ENCODE peak calls at places on chromosomes 5 and 9, in five cellular contexts. Q is GM23338, H is Panc1, I is SK-N-MC, F is stomach. G is an unnamed sample.

GRCh38 chr5:164504141-164504772 is 998.8 kb downstream of the MAT2B start:
- DNase-seq in H (peak), F (peak), I (peak), Q (peak), G (no peak)

GRCh38 chr5:160441352-160441781 is 19.7 kb downstream of the PTTG1 start:
- DNase-seq in Q (no peak), F (no peak), I (no peak), H (no peak), G (no peak)

GRCh38 chr5:101212942-101213514 is 309.9 kb upstream of the ST8SIA4 start:
- DNase-seq in I (no peak), Q (peak), F (no peak), H (no peak), G (peak)

GRCh38 chr5:57559110-57559635 is 76.6 kb upstream of the ACTBL2 start:
- DNase-seq in Q (no peak), I (no peak), H (no peak), F (no peak), G (no peak)

GRCh38 chr5:174120436-174120835 is 74.9 kb downstream of the NSG2 start:
- DNase-seq in Q (no peak), H (no peak), F (no peak), I (no peak), G (no peak)

GRCh38 chr5:58136416-58136815 is 323.5 kb downstream of the PLK2 start:
- DNase-seq in H (no peak), F (no peak), Q (no peak), I (no peak), G (no peak)

GRCh38 chr5:123720955-123721354 is 209.0 kb downstream of the CSNK1G3 start:
- DNase-seq in H (no peak), Q (no peak), I (no peak), F (no peak), G (no peak)

GRCh38 chr9:105445203-105445881 is 2.5 kb upstream of the FSD1L start:
- DNase-seq in Q (no peak), H (no peak), I (no peak), F (no peak), G (no peak)

GRCh38 chr9:136791466-136792276 is 527 bp downstream of the TMEM141 start:
- DNase-seq in Q (peak), F (peak), H (no peak), I (no peak), G (peak)

GRCh38 chr5:139982157-139982974 is 60.7 kb downstream of the NRG2 start:
- DNase-seq in F (peak), H (no peak), Q (no peak), I (peak), G (no peak)

GRCh38 chr5:935510-936084 is 42.9 kb downstream of the TRIP13 start:
- DNase-seq in F (no peak), I (no peak), Q (no peak), H (no peak), G (no peak)

GRCh38 chr5:79255786-79256557 is 20.0 kb downstream of the JMY start:
- DNase-seq in F (peak), Q (peak), H (no peak), I (no peak), G (no peak)

GRCh38 chr5:62886603-62887315 is 308.1 kb downstream of the LRRC70 start:
- DNase-seq in I (no peak), Q (no peak), H (no peak), F (no peak), G (no peak)

GRCh38 chr9:14652729-14653377 is 40.4 kb downstream of the ZDHHC21 start:
- DNase-seq in H (no peak), F (no peak), Q (peak), I (peak), G (no peak)

GRCh38 chr9:19665146-19665863 is 123.5 kb downstream of the SLC24A2 start:
- DNase-seq in H (no peak), I (no peak), Q (no peak), F (no peak), G (no peak)

GRCh38 chr9:98654247-98654646 is 54.5 kb downstream of the GABBR2 start:
- DNase-seq in I (no peak), F (no peak), Q (no peak), H (no peak), G (no peak)

GRCh38 chr9:76654575-76654974 is 109.7 kb upstream of the PCA3 start:
- DNase-seq in Q (no peak), F (no peak), H (no peak), I (no peak), G (no peak)

GRCh38 chr9:69824497-69825252 is 4.1 kb downstream of the CFAP95 start:
- DNase-seq in Q (no peak), F (no peak), I (no peak), H (no peak), G (no peak)

GRCh38 chr9:121285835-121286687 is 18.1 kb downstream of the GSN start:
- DNase-seq in F (peak), H (no peak), I (no peak), Q (peak), G (peak)

GRCh38 chr9:35703906-35704672 is 14.4 kb upstream of the TPM2 start:
- DNase-seq in H (no peak), I (no peak), F (no peak), Q (no peak), G (no peak)
- TF ChIP-seq POLR2AphosphoS5 in H (no peak), I (no peak), F (no peak), Q (no peak), G (no peak)

DNA sequence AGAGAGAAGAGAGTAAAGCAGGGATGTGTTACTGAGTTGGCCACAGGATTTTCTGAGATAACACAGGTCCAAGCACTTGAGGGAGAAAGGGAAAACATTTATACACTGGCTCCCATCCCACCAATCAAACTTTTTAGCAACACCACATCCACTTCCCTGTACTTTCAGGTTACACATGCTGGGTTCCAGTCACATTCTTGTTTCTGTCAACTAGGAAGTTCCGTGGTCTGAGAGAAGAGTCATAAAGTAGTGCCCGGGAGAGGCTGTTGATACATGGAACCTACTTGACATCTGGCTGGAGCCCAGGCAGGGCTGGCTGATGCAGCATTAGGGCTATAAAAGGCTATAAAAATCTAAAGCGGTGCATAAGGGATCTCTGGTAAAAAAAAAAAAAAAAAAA is 473.9 kb upstream of the COX7C start:
- DNase-seq in I (no peak), H (no peak), Q (no peak), F (no peak), G (no peak)
- TF ChIP-seq POLR2AphosphoS5 in I (no peak), H (no peak), Q (no peak), F (no peak), G (no peak)

DNA sequence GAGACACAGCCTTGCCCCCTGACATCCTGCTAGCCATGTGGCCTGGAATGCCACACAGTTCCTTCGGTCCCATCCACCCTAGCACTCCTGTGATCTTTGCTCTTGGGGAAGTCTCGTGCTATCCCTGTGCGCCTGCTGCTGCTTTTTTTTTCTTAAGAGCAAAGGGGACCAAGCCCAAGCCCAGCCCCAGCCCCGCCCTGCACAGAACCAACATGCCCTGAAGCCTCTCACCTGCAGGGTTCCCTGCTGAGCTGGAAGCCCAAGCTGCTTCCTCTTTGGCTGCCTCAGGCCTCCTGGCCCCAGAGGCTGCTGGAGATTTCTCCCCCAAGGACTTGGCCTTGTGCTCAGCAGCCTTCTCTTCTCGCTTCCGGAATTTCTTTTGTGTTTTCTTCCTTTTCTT is 1.8 kb downstream of the SURF6 start:
- DNase-seq in I (no peak), H (no peak), Q (peak), F (peak), G (no peak)
- TF ChIP-seq POLR2AphosphoS5 in I (no peak), H (no peak), Q (no peak), F (no peak), G (no peak)

GRCh38 chr9:127614961-127615360 is 2.9 kb downstream of the STXBP1 start:
- DNase-seq in H (no peak), Q (no peak), I (no peak), F (no peak), G (peak)

GRCh38 chr9:127608104-127608966 is 3.7 kb upstream of the STXBP1 start:
- DNase-seq in I (no peak), H (no peak), F (peak), Q (peak), G (peak)

GRCh38 chr9:127611796-127612790 is at the start of gene STXBP1:
- DNase-seq in Q (peak), F (peak), I (no peak), H (no peak), G (peak)

GRCh38 chr9:127612993-127613954 is 1.2 kb downstream of the STXBP1 start:
- DNase-seq in Q (peak), H (no peak), F (peak), I (no peak), G (peak)
- TF ChIP-seq POLR2AphosphoS5 in Q (no peak), H (no peak), F (no peak), I (no peak), G (peak)

GRCh38 chr9:36039696-36040095 is 3.0 kb downstream of the RECK start:
- DNase-seq in Q (no peak), H (no peak), F (no peak), I (no peak), G (no peak)
- TF ChIP-seq POLR2AphosphoS5 in Q (no peak), H (no peak), F (no peak), I (no peak), G (no peak)

GRCh38 chr5:108749130-108749861 is 1.6 kb downstream of the FER start:
- DNase-seq in H (no peak), I (no peak), F (no peak), Q (peak), G (no peak)

GRCh38 chr5:108748010-108748353 is 285 bp downstream of the FER start:
- DNase-seq in H (no peak), F (no peak), Q (no peak), I (no peak), G (no peak)

GRCh38 chr5:108743344-108743743 is 4.4 kb upstream of the FER start:
- DNase-seq in H (no peak), F (no peak), Q (peak), I (no peak), G (no peak)

GRCh38 chr5:108748354-108749129 is 845 bp downstream of the FER start:
- DNase-seq in Q (peak), H (peak), F (peak), I (peak), G (peak)

DNA sequence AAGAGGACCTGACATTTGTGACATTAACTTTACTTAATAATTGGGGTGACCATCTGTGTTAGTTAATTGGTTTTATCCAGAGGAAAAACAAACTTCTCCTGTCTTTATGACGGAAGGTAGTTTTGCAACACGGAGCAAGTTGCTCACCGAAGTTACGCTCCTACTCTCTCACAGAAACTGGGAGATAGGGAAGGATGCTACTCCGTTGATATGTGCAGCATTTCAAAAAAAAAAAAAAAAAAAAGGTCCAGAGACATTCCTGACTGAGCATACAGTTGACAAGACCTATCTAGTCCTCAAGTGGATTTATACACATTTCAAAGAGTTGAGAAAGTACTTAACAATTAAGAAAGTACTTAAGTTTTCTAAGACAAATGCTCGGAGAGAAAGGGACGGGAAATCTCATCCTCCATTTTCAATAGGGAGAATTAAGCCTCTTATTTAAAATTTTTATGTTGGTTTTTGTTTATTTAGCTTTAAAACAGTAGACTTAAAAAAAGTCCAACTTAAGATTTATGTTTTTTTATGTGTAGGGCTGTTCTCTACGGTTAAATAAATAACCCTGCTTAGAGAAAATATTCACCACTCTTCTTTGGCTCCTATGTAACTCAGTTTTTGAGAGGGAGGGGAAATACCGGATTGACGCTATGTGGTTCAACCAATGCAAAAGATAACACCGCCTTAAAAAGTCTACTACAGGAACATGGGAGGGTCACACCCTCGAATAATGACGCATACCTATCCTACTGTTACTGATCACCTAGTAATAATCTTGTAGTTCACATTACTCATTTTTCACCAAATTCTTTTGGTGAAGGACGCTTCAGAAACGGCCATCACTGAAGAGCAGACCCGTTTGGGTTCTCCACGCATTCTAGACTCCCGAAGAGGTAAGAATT is at the start of gene FER:
- DNase-seq in Q (no peak), H (no peak), I (no peak), F (no peak), G (no peak)
- TF ChIP-seq POLR2AphosphoS5 in Q (no peak), H (no peak), I (no peak), F (peak), G (no peak)

GRCh38 chr5:151079838-151080619 is 805 bp downstream of the TNIP1 start:
- DNase-seq in I (no peak), Q (no peak), H (no peak), F (no peak), G (no peak)
- TF ChIP-seq POLR2AphosphoS5 in I (no peak), Q (no peak), H (no peak), F (no peak), G (no peak)

GRCh38 chr5:132751971-132752580 is 4.8 kb downstream of the CCNI2 start:
- DNase-seq in Q (no peak), H (no peak), I (no peak), F (no peak), G (no peak)

GRCh38 chr5:132752581-132753125 is 5.4 kb downstream of the CCNI2 start:
- DNase-seq in F (no peak), Q (no peak), H (no peak), I (no peak), G (no peak)

GRCh38 chr5:132754947-132755346 is 7.7 kb downstream of the CCNI2 start:
- DNase-seq in F (no peak), I (no peak), H (no peak), Q (peak), G (no peak)

GRCh38 chr5:132753135-132753987 is 6.1 kb downstream of the CCNI2 start:
- DNase-seq in Q (peak), I (no peak), F (peak), H (no peak), G (no peak)

GRCh38 chr5:132754111-132754510 is 6.9 kb downstream of the CCNI2 start:
- DNase-seq in I (no peak), F (no peak), Q (no peak), H (no peak), G (no peak)
- TF ChIP-seq POLR2AphosphoS5 in I (no peak), F (no peak), Q (no peak), H (no peak), G (no peak)

G was measured in upper lobe of left lung.